ENCODE peak calls at places on chromosomes 7 and 10, in eight cellular contexts. Q, D, F, R, P, K, B and G are unnamed samples.

GRCh38 chr7:139687980-139688632 is 89.7 kb downstream of the HIPK2 start:
- DNase-seq in Q (no peak), D (no peak), F (no peak), R (no peak), P (no peak), K (no peak), B (peak; percentile 55), G (no peak)

GRCh38 chr10:114397651-114398145 is 6.6 kb downstream of the AFAP1L2 start:
- DNase-seq in Q (no peak), D (no peak), F (no peak), R (no peak), P (no peak), K (no peak), B (no peak), G (no peak)

GRCh38 chr7:93935112-93935511 is 13.6 kb downstream of the GNG11 start:
- DNase-seq in Q (no peak), D (no peak), F (no peak), R (no peak), P (no peak), K (no peak), B (no peak), G (no peak)

GRCh38 chr7:81780914-81781693 is 11.3 kb upstream of the HGF start:
- DNase-seq in Q (no peak), D (no peak), F (no peak), R (no peak), P (no peak), K (no peak), B (no peak), G (no peak)

GRCh38 chr7:132191418-132191817 is 384.9 kb downstream of the PLXNA4 start:
- DNase-seq in Q (peak; percentile 42), D (no peak), F (no peak), R (no peak), P (no peak), K (no peak), B (no peak), G (no peak)

GRCh38 chr7:149237502-149237901 is 1.9 kb upstream of the ZNF212 start:
- DNase-seq in Q (no peak), D (no peak), F (no peak), R (no peak), P (no peak), K (no peak), B (no peak), G (no peak)

GRCh38 chr10:29734980-29735627 is 100.3 kb upstream of the SVIL start:
- DNase-seq in Q (peak; percentile 94), D (no peak), F (peak; percentile 53), R (peak; percentile 59), P (peak; percentile 43), K (peak; percentile 60), B (no peak), G (no peak)

GRCh38 chr10:35016009-35016408 is 74.1 kb downstream of the CUL2 start:
- DNase-seq in Q (no peak), D (no peak), F (no peak), R (no peak), P (no peak), K (no peak), B (no peak), G (no peak)

GRCh38 chr7:1323178-1324027 is 90.7 kb downstream of the UNCX start:
- DNase-seq in Q (peak; percentile 81), D (no peak), F (no peak), R (no peak), P (no peak), K (no peak), B (no peak), G (no peak)

GRCh38 chr7:157204134-157204533 is 65.4 kb downstream of the UBE3C start:
- DNase-seq in Q (no peak), D (no peak), F (no peak), R (no peak), P (no peak), K (no peak), B (no peak), G (no peak)

GRCh38 chr10:99782447-99783286 is at the start of gene ABCC2:
- DNase-seq in Q (no peak), D (no peak), F (no peak), R (no peak), P (no peak), K (no peak), B (no peak), G (no peak)

GRCh38 chr10:80535671-80536360 is 1.9 kb upstream of the SH2D4B start:
- DNase-seq in Q (peak; percentile 93), D (no peak), F (peak; percentile 70), R (peak; percentile 77), P (peak; percentile 64), K (no peak), B (no peak), G (no peak)

GRCh38 chr10:80461208-80462183 is 7.4 kb downstream of the TSPAN14 start:
- DNase-seq in Q (no peak), D (no peak), F (no peak), R (no peak), P (no peak), K (no peak), B (no peak), G (no peak)

GRCh38 chr7:102988088-102988487 is 75.3 kb downstream of the LRRC17 start:
- DNase-seq in Q (no peak), D (no peak), F (no peak), R (no peak), P (no peak), K (no peak), B (no peak), G (no peak)

GRCh38 chr7:158300427-158300826 is 287.2 kb downstream of the PTPRN2 start:
- DNase-seq in Q (no peak), D (no peak), F (no peak), R (no peak), P (no peak), K (no peak), B (no peak), G (no peak)

GRCh38 chr7:47884675-47885074 is 63.6 kb downstream of the PKD1L1 start:
- DNase-seq in Q (no peak), D (no peak), F (no peak), R (no peak), P (no peak), K (no peak), B (no peak), G (no peak)

GRCh38 chr7:21568762-21569161 is 25.9 kb downstream of the DNAH11 start:
- DNase-seq in Q (no peak), D (no peak), F (no peak), R (no peak), P (no peak), K (no peak), B (no peak), G (no peak)

GRCh38 chr10:29591416-29591968 is 43.3 kb downstream of the SVIL start:
- DNase-seq in Q (no peak), D (no peak), F (no peak), R (no peak), P (no peak), K (no peak), B (no peak), G (no peak)

GRCh38 chr7:20514364-20514763 is 101.1 kb upstream of the ABCB5 start:
- DNase-seq in Q (no peak), D (peak; percentile 62), F (no peak), R (peak; percentile 34), P (no peak), K (no peak), B (no peak), G (no peak)

GRCh38 chr7:134669845-134670373 is 23.3 kb downstream of the BPGM start:
- DNase-seq in Q (peak; percentile 84), D (peak; percentile 85), F (peak; percentile 82), R (peak; percentile 61), P (peak; percentile 74), K (peak; percentile 45), B (peak; percentile 96), G (no peak)

GRCh38 chr7:91280180-91280579 is 15.9 kb downstream of the FZD1 start:
- DNase-seq in Q (no peak), D (no peak), F (no peak), R (peak; percentile 68), P (no peak), K (no peak), B (peak; percentile 4), G (no peak)

GRCh38 chr7:494261-494687 is 25.4 kb downstream of the PDGFA start:
- DNase-seq in Q (no peak), D (no peak), F (no peak), R (no peak), P (no peak), K (no peak), B (no peak), G (no peak)

GRCh38 chr10:127354992-127355391 is 158.6 kb upstream of the INSYN2A start:
- DNase-seq in Q (no peak), D (no peak), F (no peak), R (no peak), P (no peak), K (no peak), B (no peak), G (no peak)

GRCh38 chr10:17003151-17003550 is 126.5 kb downstream of the CUBN start:
- DNase-seq in Q (no peak), D (peak; percentile 97), F (peak; percentile 73), R (no peak), P (peak; percentile 57), K (no peak), B (peak; percentile 86), G (no peak)

GRCh38 chr10:93352638-93353383 is 129.3 kb downstream of the MYOF start:
- DNase-seq in Q (no peak), D (no peak), F (no peak), R (peak; percentile 65), P (no peak), K (no peak), B (peak; percentile 52), G (no peak)

GRCh38 chr10:488933-489215 is 200.6 kb downstream of the DIP2C start:
- DNase-seq in Q (peak; percentile 54), D (no peak), F (no peak), R (no peak), P (no peak), K (no peak), B (no peak), G (no peak)

GRCh38 chr7:18495412-18496335 is at the start of gene HDAC9:
- DNase-seq in Q (no peak), D (peak; percentile 30), F (no peak), R (peak; percentile 86), P (no peak), K (no peak), B (peak; percentile 48), G (peak; percentile 24)

GRCh38 chr10:75772153-75772887 is 340.9 kb downstream of the LRMDA start:
- DNase-seq in Q (no peak), D (no peak), F (no peak), R (peak; percentile 70), P (no peak), K (no peak), B (no peak), G (no peak)

GRCh38 chr10:122030200-122030552 is 41.2 kb downstream of the TACC2 start:
- DNase-seq in Q (no peak), D (no peak), F (no peak), R (no peak), P (no peak), K (no peak), B (no peak), G (no peak)

GRCh38 chr10:97365761-97366351 is 31.3 kb upstream of the FRAT2 start:
- DNase-seq in Q (no peak), D (no peak), F (no peak), R (no peak), P (no peak), K (no peak), B (no peak), G (no peak)

GRCh38 chr7:18693826-18694225 is 198.3 kb downstream of the HDAC9 start:
- DNase-seq in Q (no peak), D (no peak), F (no peak), R (no peak), P (no peak), K (no peak), B (no peak), G (no peak)

GRCh38 chr7:69732203-69732602 is 133.9 kb downstream of the AUTS2 start:
- DNase-seq in Q (no peak), D (no peak), F (no peak), R (no peak), P (no peak), K (no peak), B (no peak), G (no peak)

GRCh38 chr10:97416565-97416964 is 9.4 kb upstream of the PGAM1 start:
- DNase-seq in Q (no peak), D (no peak), F (no peak), R (no peak), P (no peak), K (no peak), B (no peak), G (no peak)

GRCh38 chr10:132484922-132485321 is 52.7 kb upstream of the INPP5A start:
- DNase-seq in Q (no peak), D (no peak), F (no peak), R (no peak), P (no peak), K (no peak), B (no peak), G (no peak)